ENCODE peak calls at places on chromosomes 2 and 18, in nine cellular contexts. O is IMR-90, H is adrenal gland, F is ovary, M is testis, Q is K562, D is prostate gland, L is heart left ventricle, I is stomach. C is an unnamed sample. For H3K27me3 and H3K4me1, the result is how much of the 10 kb centered on the place peaks cover.

GRCh38 chr2:162301877-162302276 is 16.6 kb downstream of the IFIH1 start:
- DNase-seq in O (no peak), H (no peak), F (no peak), M (no peak), Q (no peak), D (no peak), L (no peak), I (no peak), C (no peak)

GRCh38 chr2:216066255-216066654 is 15.4 kb downstream of the PECR start:
- DNase-seq in O (peak), H (no peak), F (no peak), M (no peak), Q (no peak), D (no peak), L (no peak), I (no peak), C (no peak)

GRCh38 chr2:241849616-241850543 is 8.8 kb downstream of the PDCD1 start:
- DNase-seq in O (no peak), H (no peak), F (no peak), M (peak), Q (no peak), D (no peak), L (peak), I (no peak), C (no peak)

GRCh38 chr2:132489150-132489549 is 72.5 kb downstream of the GPR39 start:
- DNase-seq in O (peak), H (peak), F (no peak), M (peak), Q (no peak), D (no peak), L (peak), I (no peak), C (no peak)

GRCh38 chr18:28050561-28050960 is 126.4 kb downstream of the CDH2 start:
- DNase-seq in O (no peak), H (no peak), F (no peak), M (no peak), Q (no peak), D (no peak), L (no peak), I (no peak), C (no peak)

GRCh38 chr2:31324000-31324633 is 90.2 kb downstream of the EHD3 start:
- DNase-seq in O (no peak), H (no peak), F (no peak), M (no peak), Q (no peak), D (no peak), L (no peak), I (no peak), C (no peak)

GRCh38 chr18:35526476-35527120 is 28.8 kb upstream of the INO80C start:
- DNase-seq in O (no peak), H (peak), F (no peak), M (peak), Q (no peak), D (no peak), L (no peak), I (no peak), C (peak)

GRCh38 chr2:120641366-120641771 is 94.3 kb upstream of the GLI2 start:
- DNase-seq in O (peak), H (no peak), F (no peak), M (no peak), Q (no peak), D (no peak), L (no peak), I (no peak), C (no peak)

GRCh38 chr2:3728104-3729054 is 25.0 kb downstream of the DCDC2C start:
- DNase-seq in O (peak), H (peak), F (peak), M (peak), Q (peak), D (no peak), L (no peak), I (no peak), C (no peak)

GRCh38 chr2:47639469-47639868 is 143.5 kb upstream of the MSH6 start:
- DNase-seq in O (no peak), H (no peak), F (no peak), M (no peak), Q (no peak), D (no peak), L (no peak), I (no peak), C (no peak)

GRCh38 chr2:105753380-105753779 is 8.7 kb downstream of the NCK2 start:
- DNase-seq in O (no peak), H (no peak), F (no peak), M (no peak), Q (no peak), D (no peak), L (no peak), I (no peak), C (no peak)

GRCh38 chr2:216235462-216235861 is 126.3 kb downstream of the XRCC5 start:
- DNase-seq in O (no peak), H (no peak), F (no peak), M (no peak), Q (no peak), D (no peak), L (no peak), I (no peak), C (no peak)

GRCh38 chr2:33497177-33497787 is 20.8 kb downstream of the RASGRP3 start:
- DNase-seq in O (no peak), H (no peak), F (no peak), M (no peak), Q (no peak), D (no peak), L (no peak), I (no peak), C (no peak)

GRCh38 chr2:23427350-23427749 is 42.4 kb downstream of the KLHL29 start:
- DNase-seq in O (no peak), H (no peak), F (no peak), M (no peak), Q (no peak), D (no peak), L (no peak), I (no peak), C (no peak)

GRCh38 chr2:144511222-144511855 is 8.6 kb downstream of the ZEB2 start:
- DNase-seq in O (no peak), H (no peak), F (no peak), M (no peak), Q (no peak), D (no peak), L (no peak), I (no peak), C (no peak)
- H3K27me3 ChIP-seq in O (under half), H (under half), F (under half), M (under half), Q (under half), D (under half), L (under half), I (half or more), C (under half)

GRCh38 chr2:10610213-10610892 is 79.4 kb downstream of the NOL10 start:
- DNase-seq in O (no peak), H (no peak), F (no peak), M (no peak), Q (no peak), D (no peak), L (no peak), I (no peak), C (no peak)

GRCh38 chr2:10613263-10613662 is 76.5 kb downstream of the NOL10 start:
- DNase-seq in O (no peak), H (no peak), F (no peak), M (no peak), Q (no peak), D (no peak), L (no peak), I (no peak), C (no peak)

DNA sequence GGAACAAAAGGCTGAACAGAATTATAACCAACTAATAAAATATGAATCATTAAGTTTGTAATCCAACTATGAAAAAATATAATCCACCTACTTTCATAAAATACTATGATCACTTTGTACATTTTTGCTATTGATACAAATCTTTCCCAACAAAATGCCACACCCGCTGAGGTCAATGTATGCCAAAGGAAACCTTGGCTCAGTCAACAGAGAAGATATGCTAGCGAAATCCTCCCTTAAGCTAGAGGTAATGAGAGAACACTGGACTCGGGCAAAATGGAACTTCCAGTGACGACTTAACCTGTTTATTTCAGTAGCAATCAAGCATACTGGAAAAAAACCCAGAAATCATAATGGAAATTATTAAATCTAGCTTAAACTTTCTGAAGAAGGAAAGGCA is 81.5 kb downstream of the NOL10 start:
- DNase-seq in O (no peak), H (no peak), F (no peak), M (no peak), Q (no peak), D (no peak), L (no peak), I (no peak), C (no peak)
- H3K4me1 ChIP-seq in O (under half), H (under half), F (under half), M (under half), Q (under half), D (under half), L (under half), I (under half), C (under half)

DNA sequence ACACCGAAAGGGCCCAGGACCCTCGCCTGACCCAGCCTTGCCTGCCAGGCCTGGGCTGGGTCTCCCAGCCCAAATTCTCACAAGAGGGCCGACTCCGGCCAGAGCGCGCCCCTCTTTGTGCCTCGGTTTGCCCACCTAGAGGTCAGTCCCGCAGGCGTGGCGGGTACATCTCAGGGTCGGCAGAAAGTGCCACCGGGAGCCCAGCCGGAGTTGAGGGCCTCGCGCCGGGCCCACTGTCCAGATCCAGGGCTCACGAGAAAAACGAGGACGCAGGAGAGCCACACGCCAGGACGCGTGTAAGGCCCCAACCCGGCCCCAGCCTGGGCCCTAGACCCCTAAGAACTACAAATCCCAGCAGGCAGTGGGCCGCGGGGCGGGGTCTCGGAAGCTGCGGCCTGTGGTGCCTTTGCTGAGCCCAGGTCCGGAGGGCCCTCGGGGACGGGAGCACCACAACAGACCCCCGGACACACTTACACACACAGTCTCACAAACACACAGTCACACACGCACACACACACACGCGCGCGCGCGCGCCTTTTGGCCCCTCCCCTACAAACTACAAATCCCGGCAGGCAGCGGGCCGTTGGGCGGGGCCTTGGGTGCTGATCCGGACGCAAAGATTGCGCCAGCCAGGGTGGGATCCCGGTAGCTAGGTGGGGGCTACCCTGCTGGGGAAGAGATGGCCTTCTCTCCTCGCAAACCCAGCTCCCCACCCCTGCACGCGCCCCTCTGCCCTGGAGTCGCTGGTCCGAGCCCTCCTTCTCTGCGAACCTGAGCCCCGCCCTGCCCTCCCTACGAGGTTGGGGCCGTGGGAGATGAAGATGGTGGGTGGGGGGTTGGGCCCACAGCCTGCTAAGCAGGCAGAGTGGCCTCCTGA is at the start of gene SH2D6:
- DNase-seq in O (peak), H (peak), F (peak), M (peak), Q (peak), D (peak), L (peak), I (peak), C (peak)
- TF ChIP-seq POLR2A in O (peak), H (peak), F (peak), M (peak), Q (peak), D (peak), L (peak), I (no peak), C (peak)

DNA sequence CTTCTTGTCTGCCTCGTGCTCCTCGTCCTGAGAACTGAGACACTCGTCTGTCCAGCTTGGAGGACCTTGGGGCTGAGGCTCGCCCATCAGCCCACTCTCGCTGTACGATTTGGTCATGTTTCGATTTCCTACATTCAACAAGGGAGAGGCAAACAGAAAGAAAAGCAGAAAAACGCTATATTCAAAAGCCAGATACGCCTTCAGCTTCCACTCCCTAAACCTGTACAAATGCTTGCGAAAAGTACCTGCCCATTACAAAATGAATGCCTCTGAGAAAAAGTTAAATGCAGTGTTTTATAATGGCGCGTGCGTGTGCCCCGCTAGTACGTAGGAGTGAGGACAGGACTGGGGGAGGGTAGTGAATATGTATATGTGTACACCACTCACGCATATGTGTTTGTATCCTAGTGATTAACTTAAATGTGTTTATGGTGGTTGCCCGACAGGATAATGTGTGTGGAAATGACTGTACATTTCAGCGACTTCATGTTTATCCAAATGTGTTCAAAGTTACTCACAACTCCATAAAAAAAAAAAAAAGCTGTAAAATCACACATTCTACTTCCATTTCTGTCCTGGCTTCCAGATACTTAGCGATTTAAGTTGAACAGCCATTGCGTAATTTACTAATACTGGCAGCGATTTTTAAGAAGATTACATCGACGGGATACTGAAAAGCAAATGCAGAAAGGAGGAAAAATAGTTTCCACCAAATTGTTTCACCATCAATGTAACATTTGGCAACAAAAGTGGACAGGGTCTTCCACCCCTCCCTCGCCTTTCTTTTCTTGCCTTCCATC is 1.4 kb downstream of the NEUROD1 start:
- DNase-seq in O (no peak), H (no peak), F (no peak), M (no peak), Q (no peak), D (no peak), L (no peak), I (no peak), C (no peak)
- H3K27me3 ChIP-seq in O (half or more), H (half or more), F (under half), M (under half), Q (under half), D (under half), L (half or more), I (half or more), C (under half)

GRCh38 chr2:84873350-84873749 is 7.5 kb downstream of the TRABD2A start:
- DNase-seq in O (no peak), H (no peak), F (no peak), M (no peak), Q (no peak), D (no peak), L (no peak), I (no peak), C (no peak)

GRCh38 chr2:84874381-84875212 is 6.3 kb downstream of the TRABD2A start:
- DNase-seq in O (peak), H (no peak), F (no peak), M (no peak), Q (no peak), D (no peak), L (no peak), I (no peak), C (no peak)

GRCh38 chr2:84866121-84866520 is 14.8 kb downstream of the TRABD2A start:
- DNase-seq in O (peak), H (no peak), F (peak), M (no peak), Q (no peak), D (no peak), L (no peak), I (no peak), C (no peak)

GRCh38 chr2:84875213-84875560 is 5.7 kb downstream of the TRABD2A start:
- DNase-seq in O (no peak), H (no peak), F (no peak), M (no peak), Q (no peak), D (no peak), L (no peak), I (no peak), C (no peak)

DNA sequence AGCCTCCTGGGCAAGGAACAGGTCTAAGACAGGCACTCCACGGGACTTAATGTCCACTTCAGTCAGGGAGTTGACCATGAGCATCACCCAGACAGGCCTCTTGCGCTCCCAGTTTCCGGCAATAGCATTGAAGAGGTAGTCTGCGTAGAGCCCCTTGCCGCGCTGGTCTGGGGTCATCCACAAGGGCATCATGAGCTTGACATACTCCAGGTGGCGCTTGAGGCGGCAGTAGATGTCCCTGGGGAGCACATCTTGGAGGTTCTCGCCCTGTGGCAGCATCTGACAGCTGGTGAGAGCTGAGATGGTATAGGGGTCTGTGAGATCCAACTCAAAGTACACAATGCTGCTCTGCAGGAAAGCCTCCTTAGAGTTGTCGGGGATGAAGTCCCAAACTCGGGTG is 10.6 kb downstream of the TRABD2A start:
- DNase-seq in O (no peak), H (no peak), F (no peak), M (no peak), Q (no peak), D (no peak), L (no peak), I (no peak), C (no peak)
- H3K4me1 ChIP-seq in O (under half), H (under half), F (under half), M (under half), Q (under half), D (under half), L (under half), I (under half), C (under half)

GRCh38 chr2:20430035-20430434 is 16.8 kb upstream of the RHOB start:
- DNase-seq in O (no peak), H (no peak), F (no peak), M (no peak), Q (no peak), D (no peak), L (no peak), I (peak), C (peak)

GRCh38 chr2:20427931-20428526 is 18.8 kb upstream of the RHOB start:
- DNase-seq in O (no peak), H (no peak), F (no peak), M (no peak), Q (no peak), D (no peak), L (no peak), I (no peak), C (no peak)

GRCh38 chr2:20430461-20431302 is 16.2 kb upstream of the RHOB start:
- DNase-seq in O (peak), H (no peak), F (no peak), M (no peak), Q (peak), D (no peak), L (no peak), I (no peak), C (no peak)

GRCh38 chr2:20428717-20429490 is 18.0 kb upstream of the RHOB start:
- DNase-seq in O (no peak), H (no peak), F (no peak), M (no peak), Q (no peak), D (no peak), L (no peak), I (peak), C (no peak)

DNA sequence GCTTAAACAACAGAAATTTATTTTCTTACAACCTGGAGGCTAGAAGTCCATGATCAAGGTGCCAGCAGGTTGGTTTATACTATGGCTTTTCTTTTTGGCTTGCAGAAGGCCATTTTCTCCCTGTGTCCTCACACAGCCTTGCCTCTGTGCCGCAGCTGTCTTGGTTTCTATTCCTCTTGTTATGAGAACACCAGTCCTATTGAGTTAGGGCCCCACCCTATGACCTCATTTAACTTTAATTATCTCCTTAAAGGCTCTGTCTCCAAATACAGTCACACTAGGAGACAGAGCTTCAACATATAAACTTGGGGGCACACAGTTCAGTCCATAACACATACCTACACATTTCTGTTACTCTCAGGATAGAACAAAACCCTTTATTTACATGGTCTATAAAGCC is 17.3 kb upstream of the RHOB start:
- DNase-seq in O (no peak), H (no peak), F (no peak), M (no peak), Q (no peak), D (no peak), L (no peak), I (peak), C (peak)
- TF ChIP-seq POLR2A in O (no peak), H (no peak), F (no peak), M (no peak), Q (no peak), D (no peak), L (peak), I (no peak), C (peak)

GRCh38 chr2:222732774-222733173 is 61.3 kb downstream of the MOGAT1 start:
- DNase-seq in O (no peak), H (no peak), F (no peak), M (no peak), Q (no peak), D (no peak), L (no peak), I (no peak), C (no peak)

GRCh38 chr2:222733470-222733845 is 62.0 kb downstream of the MOGAT1 start:
- DNase-seq in O (no peak), H (no peak), F (no peak), M (no peak), Q (no peak), D (no peak), L (no peak), I (no peak), C (no peak)

GRCh38 chr2:222731183-222731582 is 59.7 kb downstream of the MOGAT1 start:
- DNase-seq in O (peak), H (no peak), F (no peak), M (no peak), Q (no peak), D (no peak), L (no peak), I (no peak), C (no peak)

GRCh38 chr2:222730346-222731065 is 59.0 kb downstream of the MOGAT1 start:
- DNase-seq in O (no peak), H (no peak), F (no peak), M (no peak), Q (no peak), D (no peak), L (no peak), I (no peak), C (no peak)

GRCh38 chr2:222728621-222729020 is 57.2 kb downstream of the MOGAT1 start:
- DNase-seq in O (no peak), H (no peak), F (no peak), M (no peak), Q (no peak), D (no peak), L (no peak), I (no peak), C (no peak)
- H3K27me3 ChIP-seq in O (under half), H (under half), F (under half), M (under half), Q (under half), D (under half), L (under half), I (under half), C (under half)

C was measured in body of pancreas.